ENCODE peak calls at places on chromosomes 4 and X, in seven cellular contexts. H is H1, Z is SK-N-SH, S is GM12892, K is HepG2, Y is K562, F is GM12878. W is an unnamed sample.
A peak's percentile ranks its signal among the peaks of the same experiment; 100 is the strongest.

GRCh38 chr4:123421942-123422781 is 25.6 kb downstream of the SPRY1 start:
- DNase-seq in Y (no peak), Z (no peak), F (no peak), S (no peak), H (no peak), K (no peak), W (no peak)

GRCh38 chrX:57929373-57929772 is 19.1 kb upstream of the ZXDA start:
- DNase-seq in F (no peak), Y (peak; percentile 11), K (peak; percentile 2), S (no peak), H (no peak), Z (no peak), W (no peak)

GRCh38 chrX:94058728-94059382 is 384.8 kb downstream of the FAM133A start:
- DNase-seq in K (peak; percentile 3), H (no peak), F (no peak), S (no peak), Z (peak; percentile 26), Y (peak; percentile 2), W (no peak)

GRCh38 chrX:65688403-65688881 is 21.0 kb downstream of the MSN start:
- DNase-seq in F (peak; percentile 74), K (no peak), Z (no peak), H (no peak), S (peak; percentile 38), Y (no peak), W (peak; percentile 13)

GRCh38 chrX:121958886-121959285 is 911.5 kb downstream of the GLUD2 start:
- DNase-seq in Y (no peak), S (no peak), K (no peak), Z (no peak), H (no peak), F (no peak), W (no peak)

GRCh38 chrX:153886915-153887314 is 942 bp upstream of the L1CAM start:
- DNase-seq in Z (no peak), S (no peak), F (no peak), Y (no peak), H (no peak), K (no peak), W (no peak)

GRCh38 chrX:100964362-100964761 is 5.1 kb upstream of the ARL13A start:
- DNase-seq in S (no peak), Z (no peak), F (no peak), K (no peak), H (no peak), Y (no peak), W (no peak)

GRCh38 chr4:23788460-23788859 is 101.4 kb downstream of the PPARGC1A start:
- DNase-seq in Z (no peak), H (no peak), S (no peak), K (peak; percentile 47), Y (no peak), F (no peak), W (no peak)

GRCh38 chr4:184273166-184274147 is 55.8 kb upstream of the ENPP6 start:
- DNase-seq in H (peak; percentile 30), F (no peak), K (no peak), Z (no peak), Y (no peak), S (no peak), W (no peak)

GRCh38 chr4:37464373-37464772 is 219.8 kb downstream of the NWD2 start:
- DNase-seq in Y (no peak), Z (no peak), K (no peak), H (no peak), F (no peak), S (no peak), W (no peak)

GRCh38 chr4:7753271-7753670 is 186.4 kb downstream of the AFAP1 start:
- DNase-seq in S (no peak), H (no peak), Y (no peak), Z (no peak), F (no peak), K (no peak), W (no peak)

GRCh38 chr4:152255437-152255836 is 280.5 kb downstream of the FBXW7 start:
- DNase-seq in Y (no peak), Z (no peak), F (peak; percentile 63), K (no peak), H (no peak), S (no peak), W (no peak)

GRCh38 chrX:46953597-46953996 is 41.4 kb downstream of the JADE3 start:
- DNase-seq in Z (no peak), K (peak; percentile 75), H (no peak), S (no peak), F (no peak), Y (no peak), W (no peak)

GRCh38 chr4:26412381-26413372 is 77.6 kb downstream of the CCKAR start:
- DNase-seq in Y (no peak), F (no peak), Z (no peak), K (no peak), S (no peak), H (no peak), W (no peak)

GRCh38 chr4:116427666-116428065 is 657.7 kb downstream of the TRAM1L1 start:
- DNase-seq in S (no peak), H (no peak), Y (no peak), F (no peak), Z (no peak), K (no peak), W (no peak)

GRCh38 chr4:25174674-25175073 is 14.4 kb upstream of the SEPSECS start:
- DNase-seq in F (no peak), Z (no peak), Y (peak; percentile 9), H (no peak), K (no peak), S (no peak), W (no peak)

GRCh38 chrX:138756234-138756633 is 44.7 kb upstream of the FGF13 start:
- DNase-seq in Z (no peak), H (peak; percentile 44), Y (peak; percentile 8), F (no peak), K (no peak), S (no peak), W (no peak)

GRCh38 chr4:43458293-43458692 is 565.8 kb downstream of the GRXCR1 start:
- DNase-seq in K (no peak), H (no peak), Z (no peak), S (no peak), Y (no peak), F (no peak), W (no peak)

GRCh38 chrX:53280703-53281320 is 572 bp downstream of the IQSEC2 start:
- DNase-seq in F (no peak), Y (no peak), H (no peak), K (no peak), S (no peak), Z (no peak), W (no peak)

GRCh38 chrX:25049347-25049746 is 33.6 kb upstream of the ARX start:
- DNase-seq in Y (peak; percentile 3), Z (no peak), F (no peak), S (no peak), K (no peak), H (no peak), W (no peak)

GRCh38 chr4:110268352-110268751 is 69.9 kb upstream of the ELOVL6 start:
- DNase-seq in F (no peak), Y (no peak), S (no peak), K (no peak), Z (no peak), H (no peak), W (no peak)

GRCh38 chr4:110268790-110269189 is 70.4 kb upstream of the ELOVL6 start:
- DNase-seq in K (no peak), Y (no peak), Z (no peak), S (no peak), F (no peak), H (no peak), W (no peak)

GRCh38 chr4:110260299-110260698 is 61.9 kb upstream of the ELOVL6 start:
- DNase-seq in Y (no peak), H (no peak), F (no peak), Z (no peak), K (no peak), S (no peak), W (no peak)

GRCh38 chr4:110266136-110266535 is 67.7 kb upstream of the ELOVL6 start:
- DNase-seq in K (no peak), F (no peak), H (no peak), S (no peak), Z (no peak), Y (no peak), W (no peak)

DNA sequence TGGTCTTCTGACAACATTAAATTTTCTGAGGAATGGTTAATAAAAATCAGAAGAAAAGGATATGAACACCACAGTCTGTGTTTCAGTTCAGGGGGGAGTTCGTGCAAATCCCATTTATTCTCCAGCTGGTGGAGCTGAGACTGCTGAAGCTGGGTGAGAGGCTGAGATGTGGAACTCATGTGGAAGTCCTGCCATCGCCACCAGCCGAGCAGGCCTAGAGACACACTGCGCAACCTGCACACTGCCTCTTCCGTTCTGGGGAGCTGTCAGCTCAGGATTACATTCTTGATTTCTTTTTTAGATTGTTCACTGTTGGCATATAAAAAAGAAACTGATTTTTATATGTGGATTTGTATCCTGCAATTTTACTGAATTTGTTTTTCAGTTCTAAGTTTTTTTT is 66.6 kb upstream of the ELOVL6 start:
- DNase-seq in Y (no peak), S (no peak), H (no peak), K (no peak), F (no peak), Z (no peak), W (no peak)
- TF ChIP-seq TAF1 in Y (no peak), S (no peak), H (no peak), K (no peak), F (no peak), Z (no peak), W (no peak)

GRCh38 chr4:3699678-3700077 is 66.5 kb upstream of the ADRA2C start:
- DNase-seq in Z (no peak), Y (no peak), F (no peak), H (no peak), S (no peak), K (no peak), W (no peak)
- TF ChIP-seq TAF1 in Z (no peak), Y (no peak), F (no peak), H (no peak), S (no peak), K (no peak), W (no peak)

DNA sequence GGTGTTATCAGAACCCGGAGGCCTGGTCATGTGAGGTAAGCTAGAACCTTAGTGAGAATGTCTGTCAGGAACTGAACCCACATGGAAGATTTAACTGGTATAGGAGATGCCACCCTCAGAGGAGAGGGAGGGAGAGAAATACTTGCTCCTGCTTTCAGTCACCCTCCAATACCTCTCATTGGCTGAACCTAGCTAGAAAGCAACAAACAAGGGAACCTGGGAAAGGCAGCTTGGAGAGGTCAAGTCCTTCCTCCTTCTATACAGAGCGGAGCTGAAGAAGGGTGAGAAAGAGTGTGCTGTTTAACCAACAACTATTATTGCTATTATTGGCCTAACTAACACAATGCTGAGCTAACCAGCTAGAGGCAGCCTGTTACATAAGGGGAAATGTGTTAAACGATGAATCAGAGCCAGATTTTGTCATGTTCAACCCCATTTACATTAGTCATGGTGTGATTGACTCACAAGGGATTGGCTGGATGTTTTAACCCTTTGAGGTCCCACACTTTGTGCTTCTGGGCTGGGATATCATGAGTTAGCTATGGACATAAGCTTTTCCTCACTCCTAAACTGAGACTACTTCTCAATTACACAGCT is 96.5 kb upstream of the ESX1 start:
- DNase-seq in H (no peak), Z (no peak), K (no peak), S (no peak), Y (no peak), F (no peak), W (no peak)
- TF ChIP-seq TAF1 in H (no peak), Z (no peak), K (no peak), S (no peak), Y (no peak), F (no peak), W (no peak)

DNA sequence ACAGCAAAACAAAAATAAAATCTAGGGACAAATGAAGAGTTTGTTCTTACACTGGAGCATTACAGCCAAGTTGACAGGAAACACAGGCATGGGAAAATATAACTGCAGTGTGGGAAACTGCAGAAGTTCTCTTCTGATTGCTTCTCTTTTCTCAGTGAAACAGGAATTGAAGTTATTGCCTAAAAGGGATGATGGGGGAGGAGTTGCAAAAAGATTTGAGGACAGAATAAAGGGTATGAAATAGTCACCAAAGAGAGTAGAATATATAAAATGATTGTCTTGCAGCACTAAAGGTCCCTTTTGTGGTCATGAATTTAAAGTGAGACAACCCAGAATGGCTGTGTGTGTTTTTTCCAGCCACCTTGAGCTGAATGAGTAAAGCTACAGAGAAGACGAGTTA is 103.7 kb downstream of the JADE1 start:
- DNase-seq in H (no peak), Y (no peak), Z (no peak), S (no peak), K (no peak), F (peak; percentile 85), W (no peak)
- TF ChIP-seq TAF1 in H (no peak), Y (no peak), Z (no peak), S (no peak), K (no peak), F (no peak), W (no peak)

W was measured in GM12891.